ENCODE peak calls at places on chromosome 2, in ten cellular contexts. One of them, this sample, is unnamed.

GRCh38 chr2:230416061-230416721 is at the start of gene SP100:
- DNase-seq in WTC11: no peak
- DNase-seq in SK-N-SH: no peak
- DNase-seq in type B pancreatic cell: no peak
- DNase-seq in fibroblast of lung: peak; percentile 82
- DNase-seq in foreskin fibroblast: peak; percentile 91
- DNase-seq in upper lobe of right lung: peak; percentile 87
- DNase-seq in heart right ventricle: peak; percentile 73
- DNase-seq in CD4-positive, alpha-beta T cell: peak; percentile 73
- DNase-seq in BE2C: no peak
- DNase-seq in this sample: peak; percentile 57

GRCh38 chr2:163779970-163780597 is 44.3 kb upstream of the FIGN start:
- DNase-seq in WTC11: no peak
- DNase-seq in SK-N-SH: no peak
- DNase-seq in type B pancreatic cell: no peak
- DNase-seq in fibroblast of lung: no peak
- DNase-seq in foreskin fibroblast: no peak
- DNase-seq in upper lobe of right lung: no peak
- DNase-seq in heart right ventricle: no peak
- DNase-seq in CD4-positive, alpha-beta T cell: no peak
- DNase-seq in BE2C: no peak
- DNase-seq in this sample: no peak

GRCh38 chr2:240564571-240565266 is 3.6 kb upstream of the RNPEPL1 start:
- DNase-seq in WTC11: no peak
- DNase-seq in SK-N-SH: no peak
- DNase-seq in type B pancreatic cell: peak; percentile 47
- DNase-seq in fibroblast of lung: no peak
- DNase-seq in foreskin fibroblast: no peak
- DNase-seq in upper lobe of right lung: no peak
- DNase-seq in heart right ventricle: no peak
- DNase-seq in CD4-positive, alpha-beta T cell: no peak
- DNase-seq in BE2C: no peak
- DNase-seq in this sample: no peak

GRCh38 chr2:47072018-47072691 is 83.0 kb downstream of the STPG4 start:
- DNase-seq in WTC11: peak; percentile 36
- DNase-seq in SK-N-SH: peak; percentile 92
- DNase-seq in type B pancreatic cell: no peak
- DNase-seq in fibroblast of lung: peak; percentile 98
- DNase-seq in foreskin fibroblast: peak; percentile 90
- DNase-seq in upper lobe of right lung: peak; percentile 85
- DNase-seq in heart right ventricle: peak; percentile 87
- DNase-seq in CD4-positive, alpha-beta T cell: no peak
- DNase-seq in BE2C: peak; percentile 96
- DNase-seq in this sample: peak; percentile 77

GRCh38 chr2:216109962-216110614 is 940 bp downstream of the XRCC5 start:
- DNase-seq in WTC11: no peak
- DNase-seq in SK-N-SH: no peak
- DNase-seq in type B pancreatic cell: no peak
- DNase-seq in fibroblast of lung: peak; percentile 54
- DNase-seq in foreskin fibroblast: peak; percentile 71
- DNase-seq in upper lobe of right lung: no peak
- DNase-seq in heart right ventricle: no peak
- DNase-seq in CD4-positive, alpha-beta T cell: no peak
- DNase-seq in BE2C: no peak
- DNase-seq in this sample: peak; percentile 37

GRCh38 chr2:229779650-229780049 is 65.3 kb upstream of the DNER start:
- DNase-seq in WTC11: no peak
- DNase-seq in SK-N-SH: no peak
- DNase-seq in type B pancreatic cell: no peak
- DNase-seq in fibroblast of lung: peak; percentile 23
- DNase-seq in foreskin fibroblast: no peak
- DNase-seq in upper lobe of right lung: no peak
- DNase-seq in heart right ventricle: no peak
- DNase-seq in CD4-positive, alpha-beta T cell: no peak
- DNase-seq in BE2C: no peak
- DNase-seq in this sample: no peak

GRCh38 chr2:182049330-182049729 is 63.7 kb downstream of the PPP1R1C start:
- DNase-seq in WTC11: no peak
- DNase-seq in SK-N-SH: no peak
- DNase-seq in type B pancreatic cell: no peak
- DNase-seq in fibroblast of lung: no peak
- DNase-seq in foreskin fibroblast: no peak
- DNase-seq in upper lobe of right lung: no peak
- DNase-seq in heart right ventricle: no peak
- DNase-seq in CD4-positive, alpha-beta T cell: no peak
- DNase-seq in BE2C: no peak
- DNase-seq in this sample: no peak

GRCh38 chr2:42317945-42318344 is 43.1 kb downstream of the COX7A2L start:
- DNase-seq in WTC11: no peak
- DNase-seq in SK-N-SH: no peak
- DNase-seq in type B pancreatic cell: no peak
- DNase-seq in fibroblast of lung: no peak
- DNase-seq in foreskin fibroblast: no peak
- DNase-seq in upper lobe of right lung: no peak
- DNase-seq in heart right ventricle: no peak
- DNase-seq in CD4-positive, alpha-beta T cell: no peak
- DNase-seq in BE2C: no peak
- DNase-seq in this sample: no peak

GRCh38 chr2:11743846-11744553 is 2.4 kb upstream of the LPIN1 start:
- DNase-seq in WTC11: peak; percentile 77
- DNase-seq in SK-N-SH: peak; percentile 94
- DNase-seq in type B pancreatic cell: peak; percentile 87
- DNase-seq in fibroblast of lung: peak; percentile 100
- DNase-seq in foreskin fibroblast: peak; percentile 100
- DNase-seq in upper lobe of right lung: peak; percentile 95
- DNase-seq in heart right ventricle: peak; percentile 90
- DNase-seq in CD4-positive, alpha-beta T cell: peak; percentile 55
- DNase-seq in BE2C: peak; percentile 98
- DNase-seq in this sample: peak; percentile 98

GRCh38 chr2:130380096-130380934 is 24.5 kb downstream of the PTPN18 start:
- DNase-seq in WTC11: no peak
- DNase-seq in SK-N-SH: no peak
- DNase-seq in type B pancreatic cell: no peak
- DNase-seq in fibroblast of lung: no peak
- DNase-seq in foreskin fibroblast: no peak
- DNase-seq in upper lobe of right lung: no peak
- DNase-seq in heart right ventricle: no peak
- DNase-seq in CD4-positive, alpha-beta T cell: no peak
- DNase-seq in BE2C: no peak
- DNase-seq in this sample: no peak

GRCh38 chr2:73707058-73707457 is 30.1 kb downstream of the TPRKB start:
- DNase-seq in WTC11: no peak
- DNase-seq in SK-N-SH: no peak
- DNase-seq in type B pancreatic cell: no peak
- DNase-seq in fibroblast of lung: no peak
- DNase-seq in foreskin fibroblast: no peak
- DNase-seq in upper lobe of right lung: no peak
- DNase-seq in heart right ventricle: no peak
- DNase-seq in CD4-positive, alpha-beta T cell: no peak
- DNase-seq in BE2C: no peak
- DNase-seq in this sample: no peak

GRCh38 chr2:54589340-54590215 is 133.5 kb downstream of the SPTBN1 start:
- DNase-seq in WTC11: no peak
- DNase-seq in SK-N-SH: peak; percentile 46
- DNase-seq in type B pancreatic cell: no peak
- DNase-seq in fibroblast of lung: peak; percentile 45
- DNase-seq in foreskin fibroblast: no peak
- DNase-seq in upper lobe of right lung: no peak
- DNase-seq in heart right ventricle: no peak
- DNase-seq in CD4-positive, alpha-beta T cell: no peak
- DNase-seq in BE2C: no peak
- DNase-seq in this sample: no peak

GRCh38 chr2:45315881-45316280 is 295.2 kb downstream of the SRBD1 start:
- DNase-seq in WTC11: no peak
- DNase-seq in SK-N-SH: no peak
- DNase-seq in type B pancreatic cell: no peak
- DNase-seq in fibroblast of lung: peak; percentile 88
- DNase-seq in foreskin fibroblast: peak; percentile 91
- DNase-seq in upper lobe of right lung: no peak
- DNase-seq in heart right ventricle: no peak
- DNase-seq in CD4-positive, alpha-beta T cell: no peak
- DNase-seq in BE2C: no peak
- DNase-seq in this sample: peak; percentile 45

DNA sequence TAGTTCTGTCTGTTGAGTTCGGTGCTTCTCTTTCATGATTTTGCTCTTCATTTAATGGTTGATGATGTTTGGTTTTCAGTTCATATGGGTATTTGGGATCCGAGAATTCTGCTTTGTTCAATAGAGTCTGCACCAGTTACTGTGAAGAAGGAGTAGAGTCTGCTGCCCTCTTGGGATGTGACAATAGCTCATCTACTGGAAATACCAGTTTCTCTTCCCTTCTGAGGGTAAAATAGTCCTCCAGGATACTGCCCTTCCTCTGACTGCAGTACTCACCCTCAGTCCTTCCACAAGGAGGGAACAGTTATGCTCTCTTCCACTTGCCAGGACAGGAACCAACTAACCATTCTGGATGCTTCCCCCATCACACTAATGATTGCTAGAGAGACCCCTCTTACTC is 12.5 kb upstream of the TNFAIP6 start:
- DNase-seq in WTC11: no peak
- DNase-seq in SK-N-SH: no peak
- DNase-seq in type B pancreatic cell: no peak
- DNase-seq in fibroblast of lung: no peak
- DNase-seq in foreskin fibroblast: no peak
- DNase-seq in upper lobe of right lung: no peak
- DNase-seq in heart right ventricle: no peak
- DNase-seq in CD4-positive, alpha-beta T cell: no peak
- DNase-seq in BE2C: no peak
- DNase-seq in this sample: no peak
- TF ChIP-seq CTCF in WTC11: no peak
- TF ChIP-seq CTCF in SK-N-SH: no peak
- TF ChIP-seq CTCF in type B pancreatic cell: no peak
- TF ChIP-seq CTCF in fibroblast of lung: no peak
- TF ChIP-seq CTCF in foreskin fibroblast: no peak
- TF ChIP-seq CTCF in upper lobe of right lung: no peak
- TF ChIP-seq CTCF in heart right ventricle: no peak
- TF ChIP-seq CTCF in CD4-positive, alpha-beta T cell: no peak
- TF ChIP-seq CTCF in BE2C: no peak
- TF ChIP-seq CTCF in this sample: no peak

GRCh38 chr2:96413067-96413722 is 77.6 kb downstream of the NCAPH start:
- DNase-seq in WTC11: no peak
- DNase-seq in SK-N-SH: no peak
- DNase-seq in type B pancreatic cell: no peak
- DNase-seq in fibroblast of lung: peak; percentile 36
- DNase-seq in foreskin fibroblast: no peak
- DNase-seq in upper lobe of right lung: no peak
- DNase-seq in heart right ventricle: no peak
- DNase-seq in CD4-positive, alpha-beta T cell: no peak
- DNase-seq in BE2C: no peak
- DNase-seq in this sample: no peak
- TF ChIP-seq CTCF in WTC11: no peak
- TF ChIP-seq CTCF in SK-N-SH: no peak
- TF ChIP-seq CTCF in type B pancreatic cell: no peak
- TF ChIP-seq CTCF in fibroblast of lung: no peak
- TF ChIP-seq CTCF in foreskin fibroblast: no peak
- TF ChIP-seq CTCF in upper lobe of right lung: no peak
- TF ChIP-seq CTCF in heart right ventricle: no peak
- TF ChIP-seq CTCF in CD4-positive, alpha-beta T cell: no peak
- TF ChIP-seq CTCF in BE2C: no peak
- TF ChIP-seq CTCF in this sample: no peak

GRCh38 chr2:85887566-85888019 is 1.2 kb downstream of the ST3GAL5 start:
- DNase-seq in WTC11: no peak
- DNase-seq in SK-N-SH: peak; percentile 52
- DNase-seq in type B pancreatic cell: no peak
- DNase-seq in fibroblast of lung: peak; percentile 52
- DNase-seq in foreskin fibroblast: peak; percentile 75
- DNase-seq in upper lobe of right lung: peak; percentile 78
- DNase-seq in heart right ventricle: peak; percentile 62
- DNase-seq in CD4-positive, alpha-beta T cell: peak; percentile 40
- DNase-seq in BE2C: peak; percentile 39
- DNase-seq in this sample: no peak
- TF ChIP-seq CTCF in WTC11: no peak
- TF ChIP-seq CTCF in SK-N-SH: peak; percentile 40
- TF ChIP-seq CTCF in type B pancreatic cell: no peak
- TF ChIP-seq CTCF in fibroblast of lung: no peak
- TF ChIP-seq CTCF in foreskin fibroblast: no peak
- TF ChIP-seq CTCF in upper lobe of right lung: peak; percentile 37
- TF ChIP-seq CTCF in heart right ventricle: peak; percentile 44
- TF ChIP-seq CTCF in CD4-positive, alpha-beta T cell: no peak
- TF ChIP-seq CTCF in BE2C: no peak
- TF ChIP-seq CTCF in this sample: peak; percentile 44

DNA sequence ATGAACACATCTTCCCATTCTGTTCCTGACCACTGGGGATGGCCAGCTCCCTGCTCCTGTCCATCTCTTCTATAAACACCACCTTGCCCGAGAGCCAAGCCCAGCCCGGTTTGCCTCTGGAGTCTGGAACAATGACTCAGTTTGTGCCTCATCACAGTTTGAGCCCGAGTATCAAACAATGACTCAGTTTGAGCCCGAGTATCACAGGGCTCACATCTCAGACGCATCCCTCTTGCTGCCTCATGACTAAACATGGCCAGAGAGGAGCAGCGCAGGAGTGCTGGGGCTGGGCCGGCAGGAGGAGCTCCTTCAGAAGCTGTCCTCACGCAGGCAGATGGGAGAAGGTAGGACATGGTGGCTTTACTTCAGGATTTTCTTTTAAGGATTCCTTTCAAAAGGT is 68.7 kb downstream of the PXDN start:
- DNase-seq in WTC11: no peak
- DNase-seq in SK-N-SH: no peak
- DNase-seq in type B pancreatic cell: no peak
- DNase-seq in fibroblast of lung: peak; percentile 95
- DNase-seq in foreskin fibroblast: peak; percentile 96
- DNase-seq in upper lobe of right lung: no peak
- DNase-seq in heart right ventricle: no peak
- DNase-seq in CD4-positive, alpha-beta T cell: no peak
- DNase-seq in BE2C: no peak
- DNase-seq in this sample: peak; percentile 44
- TF ChIP-seq CTCF in WTC11: no peak
- TF ChIP-seq CTCF in SK-N-SH: peak; percentile 88
- TF ChIP-seq CTCF in type B pancreatic cell: no peak
- TF ChIP-seq CTCF in fibroblast of lung: peak; percentile 78
- TF ChIP-seq CTCF in foreskin fibroblast: peak; percentile 70
- TF ChIP-seq CTCF in upper lobe of right lung: no peak
- TF ChIP-seq CTCF in heart right ventricle: peak; percentile 13
- TF ChIP-seq CTCF in CD4-positive, alpha-beta T cell: no peak
- TF ChIP-seq CTCF in BE2C: no peak
- TF ChIP-seq CTCF in this sample: peak; percentile 55

DNA sequence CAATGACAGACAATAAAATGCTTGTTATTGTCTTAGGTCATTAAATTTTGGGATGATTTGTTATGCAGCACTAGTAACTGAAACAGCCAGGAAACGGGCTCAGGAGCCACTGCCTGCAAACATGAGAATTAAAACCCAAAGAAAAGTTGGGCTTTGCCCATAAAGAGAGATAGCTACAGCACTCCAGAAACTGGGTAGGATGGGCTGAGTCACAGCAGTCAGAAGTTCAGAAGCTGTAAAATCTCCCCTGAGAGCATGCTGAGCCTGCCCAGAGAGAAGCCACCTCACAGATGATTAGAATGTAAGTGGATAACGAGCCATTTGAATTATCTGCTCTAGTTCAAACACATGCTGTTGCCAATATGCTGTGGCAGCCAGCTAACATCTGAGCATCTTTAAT is 388.1 kb upstream of the ACVR2A start:
- DNase-seq in WTC11: no peak
- DNase-seq in SK-N-SH: no peak
- DNase-seq in type B pancreatic cell: no peak
- DNase-seq in fibroblast of lung: peak; percentile 18
- DNase-seq in foreskin fibroblast: no peak
- DNase-seq in upper lobe of right lung: no peak
- DNase-seq in heart right ventricle: no peak
- DNase-seq in CD4-positive, alpha-beta T cell: no peak
- DNase-seq in BE2C: no peak
- DNase-seq in this sample: no peak
- TF ChIP-seq CTCF in WTC11: no peak
- TF ChIP-seq CTCF in SK-N-SH: no peak
- TF ChIP-seq CTCF in type B pancreatic cell: no peak
- TF ChIP-seq CTCF in fibroblast of lung: no peak
- TF ChIP-seq CTCF in foreskin fibroblast: no peak
- TF ChIP-seq CTCF in upper lobe of right lung: no peak
- TF ChIP-seq CTCF in heart right ventricle: no peak
- TF ChIP-seq CTCF in CD4-positive, alpha-beta T cell: no peak
- TF ChIP-seq CTCF in BE2C: no peak
- TF ChIP-seq CTCF in this sample: no peak

GRCh38 chr2:177617849-177618248 is 225.3 kb downstream of the AGPS start:
- DNase-seq in WTC11: no peak
- DNase-seq in SK-N-SH: no peak
- DNase-seq in type B pancreatic cell: no peak
- DNase-seq in fibroblast of lung: no peak
- DNase-seq in foreskin fibroblast: no peak
- DNase-seq in upper lobe of right lung: no peak
- DNase-seq in heart right ventricle: no peak
- DNase-seq in CD4-positive, alpha-beta T cell: no peak
- DNase-seq in BE2C: no peak
- DNase-seq in this sample: no peak
- TF ChIP-seq CTCF in WTC11: no peak
- TF ChIP-seq CTCF in SK-N-SH: no peak
- TF ChIP-seq CTCF in type B pancreatic cell: no peak
- TF ChIP-seq CTCF in fibroblast of lung: no peak
- TF ChIP-seq CTCF in foreskin fibroblast: no peak
- TF ChIP-seq CTCF in upper lobe of right lung: no peak
- TF ChIP-seq CTCF in heart right ventricle: no peak
- TF ChIP-seq CTCF in CD4-positive, alpha-beta T cell: no peak
- TF ChIP-seq CTCF in BE2C: no peak
- TF ChIP-seq CTCF in this sample: no peak

This sample was measured in AG09319.